ENCODE peak calls at places on chromosomes 6 and 20, in five cellular contexts. W is PC-3, Z is HCT116, C is mammary epithelial cell, F is mesendoderm. L is an unnamed sample. For H3K36me3 and H3K79me2, the result is how much of the 10 kb centered on the place peaks cover.

GRCh38 chr6:5443491-5443890 is 182.2 kb downstream of the FARS2 start:
- DNase-seq in W (no peak), Z (no peak), C (no peak), F (no peak), L (no peak)

GRCh38 chr6:52544325-52545022 is 32.4 kb downstream of the TRAM2 start:
- DNase-seq in W (peak), Z (no peak), C (no peak), F (no peak), L (no peak)

GRCh38 chr6:15301179-15302006 is 55.5 kb downstream of the JARID2 start:
- DNase-seq in W (peak), Z (no peak), C (no peak), F (no peak), L (no peak)

GRCh38 chr6:75145976-75146375 is 59.9 kb downstream of the COL12A1 start:
- DNase-seq in W (no peak), Z (no peak), C (no peak), F (peak), L (no peak)

GRCh38 chr6:44052419-44053011 is 74.7 kb downstream of the MRPL14 start:
- DNase-seq in W (peak), Z (no peak), C (peak), F (peak), L (no peak)

GRCh38 chr6:111478749-111479148 is 4.3 kb downstream of the REV3L start:
- DNase-seq in W (peak), Z (peak), C (peak), F (peak), L (peak)

GRCh38 chr6:141110486-141110885 is 1022.2 kb upstream of the GJE1 start:
- DNase-seq in W (no peak), Z (no peak), C (peak), F (no peak), L (no peak)

GRCh38 chr20:24034820-24035219 is 46.2 kb upstream of the GGTLC1 start:
- DNase-seq in W (peak), Z (no peak), C (peak), F (no peak), L (peak)

GRCh38 chr6:20427856-20428255 is 26.2 kb downstream of the E2F3 start:
- DNase-seq in W (no peak), Z (no peak), C (no peak), F (no peak), L (peak)

GRCh38 chr6:168226095-168226781 is 93.3 kb downstream of the DACT2 start:
- DNase-seq in W (no peak), Z (no peak), C (no peak), F (no peak), L (no peak)

GRCh38 chr6:3334579-3334978 is 75.8 kb downstream of the PSMG4 start:
- DNase-seq in W (no peak), Z (no peak), C (no peak), F (no peak), L (no peak)

GRCh38 chr20:36308318-36308710 is 2.2 kb downstream of the DLGAP4 start:
- DNase-seq in W (no peak), Z (no peak), C (no peak), F (no peak), L (no peak)

GRCh38 chr6:139291813-139292619 is at the start of gene TXLNB:
- DNase-seq in W (no peak), Z (peak), C (peak), F (peak), L (peak)

GRCh38 chr6:17343215-17343614 is 50.2 kb upstream of the CAP2 start:
- DNase-seq in W (no peak), Z (no peak), C (no peak), F (no peak), L (no peak)

GRCh38 chr20:9301129-9302072 is 213.0 kb upstream of the LAMP5 start:
- DNase-seq in W (peak), Z (peak), C (peak), F (no peak), L (peak)

GRCh38 chr20:47231382-47232042 is 125.0 kb downstream of the ZMYND8 start:
- DNase-seq in W (no peak), Z (no peak), C (no peak), F (no peak), L (no peak)

GRCh38 chr6:147423111-147423510 is 85.4 kb upstream of the SAMD5 start:
- DNase-seq in W (no peak), Z (no peak), C (no peak), F (no peak), L (no peak)

GRCh38 chr6:16752206-16752867 is 8.9 kb downstream of the ATXN1 start:
- DNase-seq in W (peak), Z (no peak), C (peak), F (no peak), L (peak)

GRCh38 chr6:132919476-132919875 is 105.1 kb downstream of the RPS12 start:
- DNase-seq in W (peak), Z (no peak), C (no peak), F (no peak), L (peak)

GRCh38 chr20:219290-220115 is 7.6 kb upstream of the DEFB129 start:
- DNase-seq in W (peak), Z (peak), C (peak), F (peak), L (peak)

GRCh38 chr6:107941627-107942026 is 16.4 kb downstream of the SEC63 start:
- DNase-seq in W (no peak), Z (no peak), C (no peak), F (peak), L (no peak)

GRCh38 chr6:124795879-124796838 is 166.1 kb upstream of the RNF217 start:
- DNase-seq in W (peak), Z (no peak), C (no peak), F (peak), L (peak)

GRCh38 chr6:70669133-70669532 is 1.4 kb downstream of the SMAP1 start:
- DNase-seq in W (peak), Z (no peak), C (peak), F (no peak), L (peak)

GRCh38 chr6:18016133-18016532 is 28.7 kb upstream of the KIF13A start:
- DNase-seq in W (no peak), Z (no peak), C (peak), F (no peak), L (no peak)

GRCh38 chr6:71727632-71728294 is 158.6 kb upstream of the RIMS1 start:
- DNase-seq in W (no peak), Z (no peak), C (no peak), F (peak), L (no peak)

DNA sequence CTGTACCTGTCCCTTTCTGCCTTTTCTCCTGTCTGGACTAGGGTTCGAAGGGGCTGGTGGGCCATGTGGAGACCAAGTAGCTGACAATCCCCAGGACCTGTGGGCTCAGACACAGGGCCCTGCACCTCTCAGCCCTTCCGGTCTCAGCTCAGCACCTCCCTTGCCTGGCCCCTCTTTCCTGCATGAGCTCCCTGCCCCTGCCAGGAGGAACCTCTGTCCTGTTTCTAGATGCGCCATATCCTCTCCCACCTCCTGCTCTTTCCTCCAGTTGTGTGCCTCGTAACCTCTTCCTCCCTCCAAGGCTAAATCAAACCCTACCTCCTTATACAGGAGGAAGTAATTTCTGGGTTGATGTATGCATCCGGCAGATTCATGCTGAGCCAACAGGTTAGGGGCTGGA is 30.8 kb downstream of the ITPR3 start:
- DNase-seq in W (no peak), Z (no peak), C (no peak), F (no peak), L (no peak)
- H3K36me3 ChIP-seq in W (under half), Z (under half), C (under half), F (under half), L (under half)

GRCh38 chr6:99614430-99615161 is 8.0 kb downstream of the PRDM13 start:
- DNase-seq in W (no peak), Z (no peak), C (no peak), F (peak), L (peak)
- H3K4me3 ChIP-seq in W (no peak), Z (no peak), C (no peak), F (no peak), L (peak)

GRCh38 chr6:7809346-7809745 is 83.4 kb downstream of the BMP6 start:
- DNase-seq in W (no peak), Z (no peak), C (no peak), F (no peak), L (no peak)
- H3K79me2 ChIP-seq in W (under half), Z (under half), C (under half), F (under half), L (under half)

GRCh38 chr6:106199331-106199730 is 113.2 kb downstream of the PRDM1 start:
- DNase-seq in W (no peak), Z (no peak), C (no peak), F (no peak), L (no peak)
- H3K36me3 ChIP-seq in W (under half), Z (under half), C (under half), F (under half), L (under half)

GRCh38 chr6:93418113-93418447 is 1.3 kb downstream of the EPHA7 start:
- DNase-seq in W (peak), Z (no peak), C (no peak), F (no peak), L (peak)
- H3K4me3 ChIP-seq in W (peak), Z (no peak), C (no peak), F (peak), L (peak)

DNA sequence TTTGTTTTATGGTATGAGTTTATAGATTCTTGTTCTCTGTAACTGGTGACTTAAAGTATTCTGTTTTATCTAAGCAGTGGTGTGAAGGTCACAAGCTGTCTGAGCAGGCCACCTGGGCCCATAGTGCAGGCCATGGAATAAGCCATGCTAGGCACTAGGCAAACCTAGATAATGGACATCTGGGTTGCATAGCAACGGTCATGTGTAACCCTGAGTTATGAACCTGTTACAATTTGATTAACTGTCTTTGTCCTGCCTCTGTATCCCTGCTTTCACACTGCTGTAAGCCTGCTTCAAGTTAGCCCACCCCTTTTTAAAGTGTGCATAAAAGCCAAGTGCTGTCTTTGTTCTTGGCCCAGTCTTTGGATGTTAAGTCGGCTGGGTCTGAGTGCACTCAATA is 21.8 kb upstream of the YWHAB start:
- DNase-seq in W (no peak), Z (no peak), C (no peak), F (no peak), L (peak)
- H3K79me2 ChIP-seq in W (under half), Z (under half), C (under half), F (under half), L (under half)

L was measured in hepatocyte.